ENCODE peak calls at places on chromosomes 13 and 19, in seven cellular contexts. Q is naive B cell, C is cardiac fibroblast, Y is AG08396, J is AG04450, H is adrenal gland, W is cardiac muscle cell. O is an unnamed sample.
A peak's percentile ranks its signal among the peaks of the same experiment; 100 is the strongest.

GRCh38 chr13:79108914-79109643 is 297.0 kb downstream of the RBM26 start:
- DNase-seq in Q (no peak), C (no peak), Y (no peak), J (no peak), H (no peak), W (no peak), O (no peak)

GRCh38 chr19:55283548-55284393 is at the start of gene BRSK1:
- DNase-seq in Q (no peak), C (peak; percentile 54), Y (peak; percentile 80), J (no peak), H (peak; percentile 78), W (peak; percentile 84), O (no peak)

GRCh38 chr19:51441410-51442390 is 16.6 kb downstream of the SIGLEC8 start:
- DNase-seq in Q (peak; percentile 80), C (no peak), Y (no peak), J (no peak), H (peak; percentile 29), W (no peak), O (peak; percentile 60)

GRCh38 chr13:61358599-61358998 is 57.0 kb downstream of the PCDH20 start:
- DNase-seq in Q (no peak), C (no peak), Y (no peak), J (no peak), H (no peak), W (no peak), O (no peak)

GRCh38 chr13:46235259-46235658 is 23.5 kb downstream of the LRRC63 start:
- DNase-seq in Q (no peak), C (no peak), Y (no peak), J (no peak), H (no peak), W (no peak), O (peak; percentile 8)

GRCh38 chr13:97986841-97987240 is 33.4 kb downstream of the IPO5 start:
- DNase-seq in Q (peak; percentile 31), C (no peak), Y (no peak), J (no peak), H (no peak), W (no peak), O (peak; percentile 85)

GRCh38 chr13:91375119-91375729 is 23.2 kb upstream of the GPC5 start:
- DNase-seq in Q (peak; percentile 31), C (peak; percentile 37), Y (peak; percentile 19), J (no peak), H (no peak), W (no peak), O (peak; percentile 85)

GRCh38 chr13:59458908-59459579 is 704.7 kb downstream of the DIAPH3 start:
- DNase-seq in Q (no peak), C (peak; percentile 87), Y (no peak), J (peak; percentile 49), H (peak; percentile 48), W (no peak), O (no peak)

GRCh38 chr19:43570174-43570791 is 5.0 kb downstream of the XRCC1 start:
- DNase-seq in Q (no peak), C (no peak), Y (no peak), J (no peak), H (no peak), W (no peak), O (peak; percentile 59)